ENCODE peak calls at places on chromosomes 11 and 22, in seven cellular contexts. M is left ventricle myocardium inferior, R is psoas muscle, C is GM23248, X is stomach, K is tibial nerve, B is K562. Q is an unnamed sample. For H3K4me1, the result is how much of the 10 kb centered on the place peaks cover.

GRCh38 chr11:1178201-1178885 is 20.6 kb downstream of the MUC5AC start:
- DNase-seq in M (peak), R (no peak), C (no peak), X (no peak), K (no peak), B (no peak), Q (no peak)

GRCh38 chr22:20290578-20291248 is 22.6 kb upstream of the RTN4R start:
- DNase-seq in M (no peak), R (no peak), C (no peak), X (no peak), K (no peak), B (no peak), Q (no peak)

GRCh38 chr11:1453611-1454386 is 32.8 kb downstream of the MOB2 start:
- DNase-seq in M (no peak), R (no peak), C (peak), X (peak), K (no peak), B (peak), Q (no peak)

GRCh38 chr22:48251629-48252028 is 1489.2 kb downstream of the TBC1D22A start:
- DNase-seq in M (no peak), R (no peak), C (no peak), X (no peak), K (no peak), B (no peak), Q (no peak)

GRCh38 chr11:45043755-45044475 is 93.2 kb upstream of the TP53I11 start:
- DNase-seq in M (no peak), R (no peak), C (no peak), X (no peak), K (no peak), B (no peak), Q (no peak)

GRCh38 chr22:25546751-25547150 is 17.7 kb upstream of the GRK3 start:
- DNase-seq in M (no peak), R (no peak), C (no peak), X (no peak), K (no peak), B (no peak), Q (no peak)

GRCh38 chr11:23192256-23192655 is 332.0 kb upstream of the CCDC179 start:
- DNase-seq in M (no peak), R (no peak), C (peak), X (no peak), K (no peak), B (no peak), Q (no peak)

GRCh38 chr22:40058265-40058664 is 63.5 kb downstream of the FAM83F start:
- DNase-seq in M (no peak), R (no peak), C (no peak), X (no peak), K (no peak), B (peak), Q (no peak)

GRCh38 chr11:115959098-115959497 is 454.9 kb upstream of the CADM1 start:
- DNase-seq in M (no peak), R (no peak), C (no peak), X (no peak), K (no peak), B (no peak), Q (no peak)

GRCh38 chr22:32644252-32645100 is 157.0 kb upstream of the TIMP3 start:
- DNase-seq in M (peak), R (peak), C (peak), X (peak), K (peak), B (no peak), Q (no peak)
- H3K4me3 ChIP-seq in M (no peak), R (no peak), C (no peak), X (no peak), K (no peak), B (no peak), Q (no peak)

GRCh38 chr11:57320719-57321387 is 3.9 kb downstream of the TNKS1BP1 start:
- DNase-seq in M (no peak), R (no peak), C (peak), X (peak), K (no peak), B (no peak), Q (no peak)

GRCh38 chr11:57322881-57323467 is 1.8 kb downstream of the TNKS1BP1 start:
- DNase-seq in M (no peak), R (no peak), C (peak), X (no peak), K (no peak), B (no peak), Q (no peak)

GRCh38 chr11:57321388-57321995 is 3.3 kb downstream of the TNKS1BP1 start:
- DNase-seq in M (no peak), R (no peak), C (no peak), X (peak), K (no peak), B (no peak), Q (no peak)

GRCh38 chr11:57323503-57324153 is 1.1 kb downstream of the TNKS1BP1 start:
- DNase-seq in M (no peak), R (no peak), C (peak), X (no peak), K (no peak), B (no peak), Q (no peak)

DNA sequence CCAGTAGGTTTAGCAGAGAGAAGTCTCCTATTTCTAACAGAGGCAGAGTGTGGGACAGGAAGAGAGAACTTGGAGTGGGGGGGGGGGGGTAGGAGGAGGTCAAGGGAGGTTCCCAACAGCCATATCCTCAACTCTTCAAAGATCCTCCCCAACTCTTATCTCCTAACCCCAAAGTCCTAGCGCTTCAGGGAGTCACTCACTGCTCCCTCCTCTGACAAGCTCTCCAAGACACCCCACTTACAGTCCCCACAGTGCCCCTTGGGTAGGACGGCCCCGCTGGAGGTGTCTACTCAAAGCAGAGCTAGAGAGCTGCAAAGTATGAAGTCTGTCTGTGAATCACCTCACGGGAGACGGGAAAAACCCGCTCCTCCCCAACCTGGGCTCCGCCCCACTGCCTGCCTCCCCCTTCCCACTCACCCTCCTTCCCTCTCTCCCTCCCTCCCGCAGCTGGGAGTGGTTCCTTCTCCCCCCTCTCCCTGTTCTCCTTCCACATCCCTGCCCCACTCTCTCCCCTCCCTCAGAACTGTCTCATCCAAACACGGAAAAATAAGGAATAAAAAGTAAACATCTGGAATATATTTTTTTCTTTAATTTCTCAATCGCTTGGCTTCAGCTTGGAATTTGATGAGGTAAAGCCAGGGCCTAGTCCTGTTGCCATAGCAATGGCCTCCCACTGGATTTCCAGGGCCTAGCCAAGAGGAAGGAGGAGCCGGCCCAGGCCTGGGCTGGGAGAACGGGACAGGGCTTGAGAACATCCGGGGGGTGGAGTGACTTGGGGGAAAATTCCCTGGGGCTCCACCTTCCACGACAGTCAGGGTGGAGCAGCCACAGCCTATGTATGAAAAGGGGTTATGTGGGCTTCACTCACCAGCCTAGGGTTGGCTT is 2.5 kb downstream of the TNKS1BP1 start:
- DNase-seq in M (peak), R (peak), C (peak), X (peak), K (peak), B (peak), Q (peak)
- H3K4me1 ChIP-seq in M (half or more), R (half or more), C (under half), X (half or more), K (under half), B (half or more), Q (under half)

GRCh38 chr11:119363081-119363861 is 16.8 kb upstream of the MFRP start:
- DNase-seq in M (no peak), R (no peak), C (no peak), X (no peak), K (no peak), B (no peak), Q (no peak)
- H3K4me3 ChIP-seq in M (peak), R (peak), C (no peak), X (peak), K (peak), B (peak), Q (no peak)

DNA sequence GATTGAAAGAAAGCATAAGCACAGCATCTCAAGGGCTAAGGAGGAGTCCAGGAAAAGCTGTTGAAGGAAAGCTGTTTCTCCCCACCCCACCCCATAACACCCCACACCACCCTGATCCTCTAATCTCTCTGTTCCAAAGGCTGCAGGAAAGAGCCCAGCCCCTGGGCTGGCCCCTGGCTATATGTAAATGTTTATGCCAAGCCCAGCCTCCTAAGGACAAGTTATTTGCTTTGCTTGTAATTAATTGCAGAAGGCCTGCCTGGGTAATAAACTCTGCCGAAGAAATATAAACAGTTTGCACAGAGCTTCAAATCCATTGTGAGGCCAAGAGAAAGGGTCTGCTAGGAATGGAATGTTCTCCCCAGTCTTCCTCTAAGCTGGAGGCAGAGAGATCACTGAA is 21.2 kb downstream of the ARRB1 start:
- DNase-seq in M (no peak), R (no peak), C (no peak), X (peak), K (no peak), B (peak), Q (no peak)
- H3K4me1 ChIP-seq in M (half or more), R (under half), C (under half), X (half or more), K (under half), B (under half), Q (under half)

GRCh38 chr22:46263208-46263575 is at the start of gene PKDREJ:
- DNase-seq in M (no peak), R (no peak), C (no peak), X (no peak), K (no peak), B (no peak), Q (no peak)
- H3K4me3 ChIP-seq in M (peak), R (peak), C (peak), X (peak), K (no peak), B (no peak), Q (no peak)

GRCh38 chr11:65111159-65111536 is 524 bp upstream of the TM7SF2 start:
- DNase-seq in M (no peak), R (no peak), C (no peak), X (no peak), K (no peak), B (no peak), Q (no peak)
- H3K4me1 ChIP-seq in M (half or more), R (under half), C (under half), X (under half), K (under half), B (half or more), Q (under half)